ENCODE peak calls at places on chromosome 18, in six cellular contexts. R is fibroblast of mammary gland, M is GM06990, V is BJ, C is sigmoid colon, Z is A549. F is an unnamed sample.

GRCh38 chr18:9619545-9619944 is 5.2 kb upstream of the PPP4R1 start:
- DNase-seq in R (peak; percentile 43), M (no peak), V (peak; percentile 40), C (no peak), Z (no peak), F (no peak)

GRCh38 chr18:14974576-14974975 is 226.6 kb downstream of the ANKRD30B start:
- DNase-seq in R (no peak), M (no peak), V (no peak), C (no peak), Z (no peak), F (no peak)

GRCh38 chr18:62453864-62454263 is 69.0 kb upstream of the ZCCHC2 start:
- DNase-seq in R (no peak), M (no peak), V (no peak), C (no peak), Z (no peak), F (no peak)

GRCh38 chr18:2657788-2658458 is 2.4 kb downstream of the SMCHD1 start:
- DNase-seq in R (peak; percentile 76), M (no peak), V (peak; percentile 59), C (no peak), Z (peak; percentile 37), F (peak; percentile 50)

GRCh38 chr18:63319383-63320040 is at the start of gene BCL2:
- DNase-seq in R (peak; percentile 36), M (no peak), V (no peak), C (peak; percentile 82), Z (peak; percentile 18), F (no peak)

GRCh38 chr18:23357992-23358594 is 95.0 kb upstream of the RIOK3 start:
- DNase-seq in R (no peak), M (no peak), V (no peak), C (peak; percentile 80), Z (no peak), F (no peak)

GRCh38 chr18:24086082-24086481 is 52.8 kb upstream of the CABYR start:
- DNase-seq in R (no peak), M (no peak), V (no peak), C (no peak), Z (no peak), F (no peak)

GRCh38 chr18:2847341-2848144 is 737 bp downstream of the EMILIN2 start:
- DNase-seq in R (peak; percentile 39), M (peak; percentile 43), V (no peak), C (peak; percentile 68), Z (no peak), F (no peak)

GRCh38 chr18:46756559-46757201 is at the start of gene ST8SIA5:
- DNase-seq in R (no peak), M (peak; percentile 61), V (no peak), C (no peak), Z (no peak), F (no peak)

GRCh38 chr18:47758000-47758399 is 172.5 kb downstream of the SMAD2 start:
- DNase-seq in R (peak; percentile 5), M (no peak), V (no peak), C (no peak), Z (no peak), F (no peak)

GRCh38 chr18:12990128-12990485 is 1.1 kb upstream of the CEP192 start:
- DNase-seq in R (peak; percentile 18), M (no peak), V (no peak), C (no peak), Z (no peak), F (no peak)

GRCh38 chr18:63131106-63131943 is 188.2 kb downstream of the BCL2 start:
- DNase-seq in R (peak; percentile 72), M (no peak), V (peak; percentile 3), C (peak; percentile 73), Z (peak; percentile 22), F (no peak)

GRCh38 chr18:986071-986470 is 81.4 kb downstream of the ADCYAP1 start:
- DNase-seq in R (no peak), M (no peak), V (no peak), C (no peak), Z (no peak), F (no peak)

DNA sequence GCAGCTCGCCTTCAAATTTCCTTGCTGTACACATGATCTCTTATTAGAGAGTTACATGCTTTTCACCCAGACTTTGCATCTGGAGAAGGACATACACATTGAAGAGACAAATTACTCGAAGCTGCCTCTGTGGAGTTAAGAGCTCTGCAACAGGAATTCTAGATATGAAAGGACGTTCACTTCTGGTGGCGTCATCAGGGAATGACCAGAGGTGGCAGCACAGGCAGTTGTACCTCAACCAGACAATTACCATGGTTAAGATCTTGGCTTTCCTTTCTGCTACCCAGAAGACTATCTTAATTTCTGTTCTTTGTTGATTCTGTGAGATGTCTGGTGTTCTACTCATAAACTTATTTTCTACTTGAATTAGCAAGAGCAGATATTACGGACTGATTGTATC is 39.1 kb upstream of the MC4R start:
- DNase-seq in R (no peak), M (no peak), V (no peak), C (no peak), Z (no peak), F (no peak)
- TF ChIP-seq CTCF in R (no peak), M (peak; percentile 30), V (peak; percentile 13), C (no peak), Z (no peak), F (no peak)

GRCh38 chr18:79599503-79599931 is 80.1 kb upstream of the CTDP1 start:
- DNase-seq in R (peak; percentile 65), M (no peak), V (no peak), C (peak; percentile 44), Z (peak; percentile 37), F (peak; percentile 40)

GRCh38 chr18:79598885-79599175 is 80.8 kb upstream of the CTDP1 start:
- DNase-seq in R (no peak), M (no peak), V (no peak), C (no peak), Z (no peak), F (no peak)

GRCh38 chr18:79596451-79597175 is 83.0 kb upstream of the CTDP1 start:
- DNase-seq in R (no peak), M (no peak), V (no peak), C (peak; percentile 36), Z (no peak), F (no peak)

GRCh38 chr18:79597176-79598045 is 82.2 kb upstream of the CTDP1 start:
- DNase-seq in R (no peak), M (no peak), V (no peak), C (peak; percentile 57), Z (no peak), F (no peak)

GRCh38 chr18:79598046-79598884 is 81.3 kb upstream of the CTDP1 start:
- DNase-seq in R (no peak), M (no peak), V (no peak), C (peak; percentile 37), Z (no peak), F (no peak)
- H3K4me3 ChIP-seq in R (no peak overlapping the region), M (no peak overlapping the region), V (no peak overlapping the region), C (no peak overlapping the region), Z (no peak overlapping the region), F (no peak overlapping the region)

GRCh38 chr18:77067315-77068061 is 65.1 kb downstream of the MBP start:
- DNase-seq in R (peak; percentile 98), M (peak; percentile 76), V (peak; percentile 49), C (peak; percentile 84), Z (peak; percentile 93), F (no peak)

GRCh38 chr18:77069482-77069881 is 63.1 kb downstream of the MBP start:
- DNase-seq in R (no peak), M (peak; percentile 58), V (no peak), C (no peak), Z (no peak), F (no peak)

GRCh38 chr18:77068321-77068841 is 64.2 kb downstream of the MBP start:
- DNase-seq in R (peak; percentile 63), M (peak; percentile 55), V (no peak), C (no peak), Z (no peak), F (no peak)

GRCh38 chr18:77069931-77070330 is 62.7 kb downstream of the MBP start:
- DNase-seq in R (no peak), M (no peak), V (no peak), C (no peak), Z (no peak), F (no peak)

GRCh38 chr18:77068890-77069312 is 63.7 kb downstream of the MBP start:
- DNase-seq in R (no peak), M (no peak), V (no peak), C (no peak), Z (no peak), F (no peak)
- TF ChIP-seq CTCF in R (peak; percentile 19), M (peak; percentile 7), V (no peak), C (no peak), Z (no peak), F (no peak)

DNA sequence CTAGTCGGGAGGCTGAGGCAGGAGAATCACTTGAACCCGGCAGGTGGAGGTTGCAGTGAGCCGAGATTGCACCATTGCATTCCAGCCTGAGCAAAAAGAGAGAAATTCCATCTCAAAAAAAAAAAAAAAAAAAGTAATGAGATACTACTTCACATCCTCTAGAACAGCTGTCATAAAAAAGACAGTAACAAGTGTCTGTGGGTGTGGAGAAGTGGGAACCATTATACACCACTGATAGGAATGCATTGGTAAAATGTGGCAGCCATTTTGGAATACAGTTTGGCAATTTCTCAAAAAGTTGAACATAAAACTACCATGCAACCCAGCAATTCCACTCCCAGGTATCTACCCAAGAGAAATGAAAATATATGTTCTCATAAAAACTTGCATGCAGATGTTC is 166.6 kb downstream of the GREB1L start:
- DNase-seq in R (no peak), M (no peak), V (no peak), C (no peak), Z (no peak), F (no peak)
- H3K4me3 ChIP-seq in R (no peak overlapping the region), M (no peak overlapping the region), V (no peak overlapping the region), C (no peak overlapping the region), Z (no peak overlapping the region), F (no peak overlapping the region)